ENCODE peak calls at places on chromosomes 5 and 9, in nine cellular contexts. W is pulmonary artery endothelial cell; L is NCI-H146; A is activated effector memory CD4-positive, alpha-beta T cell treated with Interleukin-2 at 50 U/mL for 16 hours; M is prostate gland; N is fibroblast of pulmonary artery; D is CD4-positive, alpha-beta T cell; K is A549; C is central memory CD4-positive, alpha-beta T cell. J is an unnamed sample.

GRCh38 chr5:1555011-1555807 is 31.4 kb upstream of the LPCAT1 start:
- DNase-seq in A (no peak), L (peak), C (no peak), W (no peak), D (no peak), K (peak), M (no peak), N (peak), J (no peak)

GRCh38 chr9:5557606-5558587 is 47.6 kb downstream of the PDCD1LG2 start:
- DNase-seq in N (peak), K (no peak), A (peak), W (no peak), M (no peak), D (peak), L (no peak), C (peak), J (peak)

GRCh38 chr5:10563132-10563939 is 534 bp upstream of the ANKRD33B start:
- DNase-seq in D (no peak), M (no peak), K (peak), A (no peak), L (peak), C (peak), N (peak), W (no peak), J (peak)

GRCh38 chr9:4955836-4956235 is 29.2 kb upstream of the JAK2 start:
- DNase-seq in N (peak), L (no peak), M (no peak), K (peak), C (no peak), W (no peak), D (no peak), A (no peak), J (no peak)

GRCh38 chr5:10902145-10902544 is 141.1 kb upstream of the DAP start:
- DNase-seq in C (no peak), N (no peak), D (no peak), M (no peak), W (no peak), L (no peak), A (no peak), K (no peak), J (no peak)

GRCh38 chr5:179124853-179125788 is 64.9 kb downstream of the ZNF354C start:
- DNase-seq in L (no peak), A (no peak), N (no peak), D (no peak), K (no peak), W (no peak), C (no peak), M (no peak), J (no peak)

GRCh38 chr5:175814676-175815075 is 56.7 kb upstream of the CPLX2 start:
- DNase-seq in L (no peak), N (peak), K (peak), D (no peak), A (no peak), W (no peak), C (no peak), M (no peak), J (no peak)

GRCh38 chr5:132225165-132226032 is 2.3 kb downstream of the P4HA2 start:
- DNase-seq in N (peak), M (peak), W (no peak), K (no peak), D (peak), C (no peak), A (no peak), L (no peak), J (no peak)

GRCh38 chr5:88881566-88881965 is 1.4 kb downstream of the MEF2C start:
- DNase-seq in N (peak), L (no peak), W (no peak), A (no peak), D (no peak), C (no peak), M (no peak), K (no peak), J (no peak)

GRCh38 chr5:150781706-150782614 is 3.4 kb downstream of the SMIM3 start:
- DNase-seq in N (peak), W (no peak), D (no peak), L (no peak), A (no peak), K (no peak), M (peak), C (no peak), J (no peak)

GRCh38 chr9:130526854-130527650 is 52.3 kb upstream of the FUBP3 start:
- DNase-seq in N (no peak), K (no peak), M (no peak), W (no peak), C (no peak), A (no peak), D (no peak), L (no peak), J (no peak)